ENCODE peak calls at places on chromosome 9, in six cellular contexts. Q, D, B, Y, M and Z are unnamed samples.

GRCh38 chr9:121026260-121026691 is 23.8 kb downstream of the C5 start:
- DNase-seq in Q (no peak), D (no peak), B (no peak), Y (no peak), M (no peak), Z (no peak)

GRCh38 chr9:107489144-107489673 is 360 bp downstream of the KLF4 start:
- DNase-seq in Q (no peak), D (no peak), B (peak), Y (no peak), M (no peak), Z (no peak)

GRCh38 chr9:16335788-16336580 is 534.5 kb downstream of the BNC2 start:
- DNase-seq in Q (peak), D (no peak), B (no peak), Y (no peak), M (no peak), Z (no peak)

GRCh38 chr9:137217276-137218211 is 4.5 kb downstream of the RNF208 start:
- DNase-seq in Q (no peak), D (no peak), B (peak), Y (no peak), M (no peak), Z (no peak)

GRCh38 chr9:22142681-22143080 is 133.6 kb upstream of the CDKN2B start:
- DNase-seq in Q (no peak), D (no peak), B (no peak), Y (no peak), M (no peak), Z (no peak)

GRCh38 chr9:82456621-82457020 is 468.0 kb downstream of the SPATA31D1 start:
- DNase-seq in Q (no peak), D (no peak), B (no peak), Y (no peak), M (no peak), Z (no peak)

GRCh38 chr9:35604578-35605335 is at the start of gene TESK1:
- DNase-seq in Q (peak), D (peak), B (peak), Y (no peak), M (peak), Z (peak)

GRCh38 chr9:125343518-125344284 is 82.1 kb downstream of the GAPVD1 start:
- DNase-seq in Q (no peak), D (no peak), B (peak), Y (peak), M (no peak), Z (no peak)

GRCh38 chr9:35960029-35960655 is 2.2 kb upstream of the OR2S2 start:
- DNase-seq in Q (no peak), D (no peak), B (no peak), Y (no peak), M (no peak), Z (no peak)

GRCh38 chr9:34343605-34344004 is 14.2 kb downstream of the NUDT2 start:
- DNase-seq in Q (no peak), D (no peak), B (no peak), Y (no peak), M (no peak), Z (no peak)

GRCh38 chr9:93111371-93112115 is 15.5 kb downstream of the CARD19 start:
- DNase-seq in Q (peak), D (no peak), B (no peak), Y (no peak), M (no peak), Z (peak)

GRCh38 chr9:124506931-124507879 is at the start of gene NR5A1:
- DNase-seq in Q (no peak), D (no peak), B (no peak), Y (no peak), M (no peak), Z (no peak)

GRCh38 chr9:79621916-79622575 is 50.3 kb downstream of the TLE4 start:
- DNase-seq in Q (no peak), D (no peak), B (no peak), Y (no peak), M (no peak), Z (no peak)

GRCh38 chr9:89621031-89621430 is 16.2 kb downstream of the GADD45G start:
- DNase-seq in Q (no peak), D (no peak), B (peak), Y (no peak), M (no peak), Z (peak)

GRCh38 chr9:124366476-124367220 is 48.6 kb downstream of the PSMB7 start:
- DNase-seq in Q (no peak), D (no peak), B (no peak), Y (no peak), M (no peak), Z (no peak)

GRCh38 chr9:92850898-92851297 is 26.9 kb downstream of the ZNF484 start:
- DNase-seq in Q (no peak), D (no peak), B (no peak), Y (no peak), M (no peak), Z (no peak)